ENCODE peak calls at places on chromosomes 4 and X, in nine cellular contexts. X, Y, V, W, G, N, H, J and R are unnamed samples.
A peak's percentile ranks its signal among the peaks of the same experiment; 100 is the strongest.

GRCh38 chr4:51895816-51896408 is 53.0 kb downstream of the DCUN1D4 start:
- DNase-seq in X (peak; percentile 3), Y (peak; percentile 75), V (peak; percentile 34), W (peak; percentile 46), G (peak; percentile 12), N (peak; percentile 57), H (peak; percentile 8), J (peak; percentile 51), R (peak; percentile 71)

GRCh38 chrX:13467243-13467642 is 102.2 kb upstream of the EGFL6 start:
- DNase-seq in X (no peak), Y (no peak), V (no peak), W (no peak), G (no peak), N (no peak), H (no peak), J (no peak), R (no peak)

GRCh38 chrX:16771483-16772398 is 14.5 kb upstream of the TXLNG start:
- DNase-seq in X (no peak), Y (peak; percentile 40), V (no peak), W (peak; percentile 38), G (no peak), N (peak; percentile 24), H (peak; percentile 92), J (no peak), R (peak; percentile 7)

GRCh38 chrX:132270699-132271098 is 51.5 kb upstream of the RAP2C start:
- DNase-seq in X (no peak), Y (peak; percentile 31), V (no peak), W (no peak), G (no peak), N (no peak), H (no peak), J (no peak), R (no peak)

GRCh38 chr4:52964561-52964960 is 102.4 kb downstream of the RASL11B start:
- DNase-seq in X (no peak), Y (no peak), V (no peak), W (no peak), G (no peak), N (no peak), H (no peak), J (no peak), R (no peak)

GRCh38 chr4:61511716-61512488 is 311.8 kb downstream of the ADGRL3 start:
- DNase-seq in X (no peak), Y (peak; percentile 3), V (no peak), W (no peak), G (no peak), N (no peak), H (no peak), J (no peak), R (no peak)

GRCh38 chr4:92234393-92235176 is 69.2 kb upstream of the GRID2 start:
- DNase-seq in X (no peak), Y (peak; percentile 90), V (no peak), W (no peak), G (no peak), N (no peak), H (no peak), J (no peak), R (no peak)

GRCh38 chr4:148205481-148205880 is 236.7 kb downstream of the NR3C2 start:
- DNase-seq in X (no peak), Y (no peak), V (no peak), W (no peak), G (no peak), N (no peak), H (no peak), J (no peak), R (no peak)

GRCh38 chrX:119015407-119016242 is 41.2 kb downstream of the LONRF3 start:
- DNase-seq in X (no peak), Y (peak; percentile 92), V (peak; percentile 60), W (no peak), G (no peak), N (no peak), H (no peak), J (peak; percentile 53), R (peak; percentile 84)

GRCh38 chr4:41384992-41385391 is 128.3 kb downstream of the UCHL1 start:
- DNase-seq in X (no peak), Y (peak; percentile 64), V (no peak), W (no peak), G (no peak), N (no peak), H (peak; percentile 78), J (no peak), R (no peak)

GRCh38 chrX:22912598-22912997 is 87.2 kb upstream of the DDX53 start:
- DNase-seq in X (no peak), Y (no peak), V (no peak), W (no peak), G (no peak), N (no peak), H (peak; percentile 61), J (no peak), R (no peak)

GRCh38 chrX:30005821-30006220 is 209.5 kb upstream of the MAGEB2 start:
- DNase-seq in X (no peak), Y (no peak), V (no peak), W (no peak), G (no peak), N (no peak), H (no peak), J (no peak), R (no peak)

GRCh38 chr4:123613586-123614344 is 217.2 kb downstream of the SPRY1 start:
- DNase-seq in X (no peak), Y (peak; percentile 32), V (no peak), W (no peak), G (no peak), N (no peak), H (no peak), J (no peak), R (no peak)

GRCh38 chrX:17679261-17679660 is 58.0 kb upstream of the SCML1 start:
- DNase-seq in X (no peak), Y (no peak), V (no peak), W (no peak), G (no peak), N (no peak), H (no peak), J (no peak), R (no peak)

GRCh38 chr4:173399016-173399415 is at the start of gene SCRG1:
- DNase-seq in X (no peak), Y (no peak), V (no peak), W (peak; percentile 39), G (no peak), N (peak; percentile 21), H (no peak), J (no peak), R (no peak)

GRCh38 chrX:132489256-132490085 is 633 bp upstream of the MBNL3 start:
- DNase-seq in X (no peak), Y (peak; percentile 3), V (peak; percentile 39), W (peak; percentile 53), G (no peak), N (peak; percentile 51), H (no peak), J (peak; percentile 39), R (peak; percentile 83)

GRCh38 chr4:16265820-16266219 is 39.5 kb upstream of the TAPT1 start:
- DNase-seq in X (no peak), Y (no peak), V (no peak), W (no peak), G (no peak), N (no peak), H (no peak), J (no peak), R (no peak)

GRCh38 chrX:101759000-101759399 is 99.3 kb upstream of the ARMCX2 start:
- DNase-seq in X (no peak), Y (peak; percentile 46), V (peak; percentile 1), W (peak; percentile 12), G (no peak), N (peak; percentile 56), H (no peak), J (peak; percentile 16), R (peak; percentile 52)

GRCh38 chrX:1778817-1779216 is 164.0 kb downstream of the ASMT start:
- DNase-seq in X (no peak), Y (peak; percentile 60), V (no peak), W (no peak), G (no peak), N (no peak), H (no peak), J (no peak), R (no peak)

GRCh38 chrX:38165023-38165422 is 55.6 kb downstream of the SRPX start:
- DNase-seq in X (no peak), Y (no peak), V (no peak), W (no peak), G (no peak), N (no peak), H (no peak), J (no peak), R (no peak)

GRCh38 chrX:110201799-110202198 is 116.1 kb downstream of the AMMECR1 start:
- DNase-seq in X (no peak), Y (peak; percentile 36), V (no peak), W (no peak), G (no peak), N (no peak), H (no peak), J (no peak), R (no peak)

GRCh38 chr4:54482529-54482961 is 175.2 kb upstream of the KIT start:
- DNase-seq in X (no peak), Y (peak; percentile 80), V (no peak), W (no peak), G (no peak), N (no peak), H (no peak), J (no peak), R (no peak)

GRCh38 chr4:40559585-40560465 is 69.8 kb downstream of the RBM47 start:
- DNase-seq in X (no peak), Y (no peak), V (no peak), W (no peak), G (no peak), N (no peak), H (no peak), J (peak; percentile 18), R (no peak)

GRCh38 chr4:40562681-40563080 is 67.0 kb downstream of the RBM47 start:
- DNase-seq in X (no peak), Y (peak; percentile 39), V (no peak), W (no peak), G (no peak), N (no peak), H (no peak), J (no peak), R (no peak)

GRCh38 chrX:152897216-152898144 is at the start of gene ZNF185:
- DNase-seq in X (no peak), Y (peak; percentile 45), V (peak; percentile 2), W (peak; percentile 16), G (no peak), N (peak; percentile 88), H (no peak), J (no peak), R (no peak)

GRCh38 chr4:153223935-153224334 is 19.7 kb downstream of the TRIM2 start:
- DNase-seq in X (no peak), Y (peak; percentile 39), V (no peak), W (no peak), G (no peak), N (no peak), H (no peak), J (no peak), R (no peak)

GRCh38 chr4:70676554-70677090 is 10.3 kb upstream of the JCHAIN start:
- DNase-seq in X (no peak), Y (no peak), V (no peak), W (no peak), G (no peak), N (no peak), H (no peak), J (no peak), R (no peak)